ENCODE peak calls at places on chromosomes 16 and 17, in five cellular contexts. N is erythroblast, K is IMR-90, T is esophagus squamous epithelium, J is A549. P is an unnamed sample.

GRCh38 chr16:17313085-17313611 is 157.6 kb downstream of the XYLT1 start:
- DNase-seq in N (no peak), K (peak), T (no peak), J (no peak), P (no peak)

GRCh38 chr16:68003031-68003430 is 3.7 kb upstream of the DPEP2 start:
- DNase-seq in N (no peak), K (peak), T (no peak), J (no peak), P (no peak)

GRCh38 chr17:4593021-4593797 is 8.9 kb downstream of the SMTNL2 start:
- DNase-seq in N (no peak), K (no peak), T (no peak), J (no peak), P (no peak)

GRCh38 chr17:9360610-9361571 is 214.7 kb downstream of the STX8 start:
- DNase-seq in N (peak), K (peak), T (no peak), J (peak), P (no peak)

GRCh38 chr16:17160285-17160854 is 310.4 kb downstream of the XYLT1 start:
- DNase-seq in N (no peak), K (peak), T (no peak), J (no peak), P (no peak)

GRCh38 chr17:35460354-35460851 is 11.8 kb upstream of the SLFN13 start:
- DNase-seq in N (peak), K (no peak), T (no peak), J (peak), P (peak)

GRCh38 chr16:12027091-12027490 is 50.6 kb downstream of the SNX29 start:
- DNase-seq in N (no peak), K (no peak), T (no peak), J (no peak), P (no peak)

GRCh38 chr17:31738488-31738887 is 120.6 kb downstream of the COPRS start:
- DNase-seq in N (no peak), K (no peak), T (no peak), J (no peak), P (no peak)

GRCh38 chr17:34542700-34543336 is 36.6 kb upstream of the TMEM132E start:
- DNase-seq in N (peak), K (no peak), T (no peak), J (peak), P (no peak)

GRCh38 chr16:59633996-59634579 is 900.0 kb upstream of the GOT2 start:
- DNase-seq in N (no peak), K (peak), T (no peak), J (no peak), P (no peak)

GRCh38 chr16:31417916-31418315 is 10.2 kb downstream of the COX6A2 start:
- DNase-seq in N (no peak), K (no peak), T (no peak), J (no peak), P (no peak)

GRCh38 chr16:9016824-9017223 is 53.1 kb upstream of the USP7 start:
- DNase-seq in N (no peak), K (no peak), T (no peak), J (no peak), P (no peak)

GRCh38 chr16:53631236-53631635 is 72.4 kb downstream of the RPGRIP1L start:
- DNase-seq in N (no peak), K (no peak), T (no peak), J (no peak), P (no peak)

GRCh38 chr16:27230562-27230991 is 27.3 kb downstream of the KDM8 start:
- DNase-seq in N (peak), K (no peak), T (no peak), J (no peak), P (no peak)

GRCh38 chr16:12535535-12536411 is 267.9 kb downstream of the CPPED1 start:
- DNase-seq in N (peak), K (no peak), T (no peak), J (no peak), P (peak)

GRCh38 chr17:37820313-37821024 is 75.6 kb upstream of the HNF1B start:
- DNase-seq in N (no peak), K (no peak), T (no peak), J (no peak), P (no peak)

GRCh38 chr16:65284583-65284982 is 162.7 kb upstream of the CDH11 start:
- DNase-seq in N (no peak), K (peak), T (no peak), J (no peak), P (no peak)

GRCh38 chr16:5367960-5368359 is 270.4 kb upstream of the EEF2KMT start:
- DNase-seq in N (no peak), K (no peak), T (no peak), J (no peak), P (no peak)

GRCh38 chr16:3119701-3120408 is 7.5 kb downstream of the ZNF205 start:
- DNase-seq in N (no peak), K (no peak), T (no peak), J (no peak), P (no peak)

GRCh38 chr17:65088621-65089385 is 32.3 kb upstream of the GNA13 start:
- DNase-seq in N (no peak), K (no peak), T (no peak), J (no peak), P (no peak)

GRCh38 chr17:21019976-21020575 is 22.7 kb downstream of the USP22 start:
- DNase-seq in N (peak), K (no peak), T (no peak), J (no peak), P (no peak)

GRCh38 chr17:38982858-38983746 is 15.9 kb upstream of the FBXO47 start:
- DNase-seq in N (peak), K (peak), T (no peak), J (peak), P (peak)

GRCh38 chr17:47221154-47221553 is 12.0 kb downstream of the MYL4 start:
- DNase-seq in N (no peak), K (no peak), T (no peak), J (no peak), P (no peak)

GRCh38 chr17:76820523-76820922 is 47.7 kb upstream of the MGAT5B start:
- DNase-seq in N (no peak), K (no peak), T (no peak), J (no peak), P (no peak)

GRCh38 chr17:65049085-65049756 is 7.3 kb downstream of the GNA13 start:
- DNase-seq in N (no peak), K (no peak), T (no peak), J (no peak), P (no peak)

GRCh38 chr16:30615358-30616076 is 5.3 kb upstream of the ZNF689 start:
- DNase-seq in N (peak), K (peak), T (no peak), J (peak), P (no peak)

GRCh38 chr17:81238815-81239713 is at the start of the genes NDUFAF8 and TEPSIN:
- DNase-seq in N (peak), K (peak), T (peak), J (peak), P (peak)

GRCh38 chr16:29117631-29118030 is 132.8 kb downstream of the LAT start:
- DNase-seq in N (no peak), K (no peak), T (no peak), J (no peak), P (no peak)

GRCh38 chr16:17515421-17516210 is 44.9 kb upstream of the XYLT1 start:
- DNase-seq in N (no peak), K (peak), T (no peak), J (no peak), P (no peak)

GRCh38 chr16:73000020-73000906 is 47.7 kb downstream of the ZFHX3 start:
- DNase-seq in N (no peak), K (no peak), T (no peak), J (no peak), P (no peak)

GRCh38 chr16:680967-681745 is 946 bp downstream of the STUB1 start:
- DNase-seq in N (peak), K (peak), T (no peak), J (no peak), P (no peak)

GRCh38 chr17:44900894-44901293 is 1.6 kb upstream of the EFTUD2 start:
- DNase-seq in N (no peak), K (peak), T (no peak), J (no peak), P (no peak)

GRCh38 chr16:11629071-11630030 is 38.9 kb upstream of the SNN start:
- DNase-seq in N (no peak), K (peak), T (no peak), J (no peak), P (no peak)

GRCh38 chr17:49519781-49520180 is 24.7 kb downstream of the NGFR start:
- DNase-seq in N (no peak), K (no peak), T (no peak), J (no peak), P (peak)

GRCh38 chr17:9529033-9529748 is 46.4 kb downstream of the STX8 start:
- DNase-seq in N (peak), K (peak), T (no peak), J (peak), P (peak)

GRCh38 chr16:82082543-82083244 is 47.6 kb downstream of the HSD17B2 start:
- DNase-seq in N (no peak), K (peak), T (no peak), J (no peak), P (no peak)

GRCh38 chr17:78665952-78666920 is 89.0 kb upstream of the DNAH17 start:
- DNase-seq in N (peak), K (no peak), T (no peak), J (no peak), P (no peak)

GRCh38 chr17:3951420-3951819 is 12.8 kb downstream of the ATP2A3 start:
- DNase-seq in N (no peak), K (no peak), T (no peak), J (no peak), P (no peak)

GRCh38 chr16:85570213-85570734 is 42.8 kb upstream of the GSE1 start:
- DNase-seq in N (no peak), K (no peak), T (no peak), J (no peak), P (no peak)
- TF ChIP-seq POLR2A in N (no peak), K (no peak), T (no peak), J (no peak), P (no peak)

GRCh38 chr17:17694229-17695081 is 13.2 kb downstream of the RAI1 start:
- DNase-seq in N (peak), K (peak), T (no peak), J (peak), P (peak)
- TF ChIP-seq POLR2A in N (peak), K (peak), T (no peak), J (peak), P (peak)

GRCh38 chr17:61734012-61734411 is 129.3 kb downstream of the BRIP1 start:
- DNase-seq in N (no peak), K (no peak), T (no peak), J (no peak), P (no peak)
- TF ChIP-seq POLR2A in N (no peak), K (no peak), T (no peak), J (no peak), P (no peak)

DNA sequence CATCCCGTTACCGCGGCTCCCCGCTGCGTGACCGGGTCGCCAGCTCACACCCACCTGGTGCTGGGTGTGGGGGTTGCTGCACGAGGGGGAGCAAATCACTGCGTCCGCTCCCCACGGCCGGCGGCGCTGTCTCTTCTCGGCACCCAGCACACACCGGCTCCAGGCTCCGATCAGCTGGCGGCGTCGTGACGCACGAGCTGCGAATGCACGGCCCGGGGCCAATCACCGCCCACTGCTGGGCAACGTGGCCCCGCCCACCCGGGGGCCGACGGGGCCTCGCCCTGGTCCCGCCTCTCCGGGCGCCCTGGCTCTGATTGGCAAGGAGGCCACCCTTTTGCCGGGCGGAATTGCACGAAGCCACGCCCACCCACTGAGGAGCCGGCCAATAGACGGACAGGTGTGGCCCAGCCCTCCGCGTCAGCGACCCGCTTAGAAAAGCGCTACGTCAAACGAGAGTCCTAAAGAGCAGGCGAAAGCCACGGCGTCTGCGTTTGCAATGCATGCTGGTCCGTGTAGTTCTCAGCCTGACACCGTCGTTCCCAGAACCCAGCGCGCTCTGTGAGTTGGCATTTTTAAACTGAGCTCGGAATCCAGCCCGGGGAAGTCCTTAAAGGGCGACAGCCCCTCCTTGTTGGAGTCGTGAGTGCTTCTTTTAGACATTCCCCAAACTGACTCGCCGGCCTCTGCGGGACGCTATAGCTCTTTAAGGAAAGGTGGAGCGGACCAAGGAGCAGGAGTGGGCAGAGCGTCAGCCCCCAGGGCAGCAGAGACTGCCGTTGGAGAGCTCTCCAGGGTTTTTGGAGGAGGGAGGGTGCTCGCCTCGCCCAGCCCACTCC is 6.1 kb upstream of the TLCD2 start:
- DNase-seq in N (peak), K (peak), T (peak), J (peak), P (peak)
- TF ChIP-seq POLR2A in N (peak), K (peak), T (peak), J (peak), P (peak)

GRCh38 chr16:66360624-66361324 is 5.7 kb upstream of the CDH5 start:
- DNase-seq in N (no peak), K (no peak), T (no peak), J (no peak), P (no peak)
- TF ChIP-seq POLR2A in N (no peak), K (no peak), T (no peak), J (no peak), P (no peak)

P was measured in GM12891.